ENCODE peak calls at places on chromosome 18, in seven cellular contexts. V, Z, Q, P, C, T and J are unnamed samples.

GRCh38 chr18:48749768-48750167 is 201.0 kb downstream of the SMAD7 start:
- DNase-seq in Q (peak), T (no peak), V (peak), P (no peak), Z (peak), C (peak), J (no peak)

GRCh38 chr18:55838841-55839240 is 250.8 kb upstream of the TCF4 start:
- DNase-seq in C (no peak), T (no peak), P (no peak), Z (no peak), V (peak), Q (no peak), J (no peak)

GRCh38 chr18:58915006-58915799 is 50.5 kb downstream of the ZNF532 start:
- DNase-seq in C (no peak), P (no peak), V (peak), Q (no peak), Z (no peak), T (no peak), J (no peak)

GRCh38 chr18:59928201-59928600 is 28.4 kb downstream of the PMAIP1 start:
- DNase-seq in Z (no peak), V (no peak), C (no peak), P (no peak), T (no peak), Q (no peak), J (no peak)

GRCh38 chr18:73962251-73962650 is 185.4 kb downstream of the FBXO15 start:
- DNase-seq in T (no peak), V (peak), C (no peak), Z (no peak), Q (no peak), P (no peak), J (no peak)

GRCh38 chr18:8706981-8707940 is 1.9 kb downstream of the MTCL1 start:
- DNase-seq in Z (peak), C (no peak), T (peak), V (peak), P (peak), Q (peak), J (peak)

GRCh38 chr18:25310045-25310444 is 41.9 kb downstream of the ZNF521 start:
- DNase-seq in Q (peak), P (no peak), C (no peak), V (peak), Z (no peak), T (no peak), J (no peak)

GRCh38 chr18:48834421-48835011 is 116.2 kb downstream of the SMAD7 start:
- DNase-seq in C (peak), T (peak), P (peak), V (peak), Q (peak), Z (peak), J (peak)

GRCh38 chr18:11963991-11964484 is 17.3 kb upstream of the IMPA2 start:
- DNase-seq in Z (no peak), P (no peak), C (no peak), T (no peak), Q (no peak), V (no peak), J (peak)

GRCh38 chr18:49114556-49114955 is 163.8 kb upstream of the SMAD7 start:
- DNase-seq in P (no peak), Q (no peak), C (no peak), T (no peak), V (no peak), Z (no peak), J (no peak)

GRCh38 chr18:68764016-68764415 is 33.9 kb upstream of the CCDC102B start:
- DNase-seq in Z (no peak), Q (peak), T (no peak), C (no peak), P (no peak), V (peak), J (no peak)

GRCh38 chr18:26008096-26008495 is 82.3 kb downstream of the SS18 start:
- DNase-seq in T (no peak), P (no peak), Z (no peak), C (no peak), Q (peak), V (no peak), J (no peak)

GRCh38 chr18:28036481-28036880 is 140.4 kb downstream of the CDH2 start:
- DNase-seq in V (peak), Q (no peak), Z (no peak), P (no peak), C (no peak), T (no peak), J (no peak)

GRCh38 chr18:10417191-10417590 is 37.2 kb upstream of the APCDD1 start:
- DNase-seq in Q (peak), P (no peak), C (no peak), Z (no peak), T (no peak), V (no peak), J (no peak)

GRCh38 chr18:9818423-9818734 is 67.4 kb upstream of the TXNDC2 start:
- DNase-seq in Z (no peak), Q (no peak), C (no peak), V (no peak), P (no peak), T (no peak), J (no peak)

GRCh38 chr18:12777543-12777942 is 74.7 kb downstream of the PSMG2 start:
- DNase-seq in P (no peak), T (peak), V (no peak), Q (no peak), C (no peak), Z (peak), J (no peak)

GRCh38 chr18:55790296-55790695 is 202.3 kb upstream of the TCF4 start:
- DNase-seq in Q (peak), Z (no peak), T (no peak), P (no peak), V (peak), C (no peak), J (no peak)

GRCh38 chr18:12008842-12009580 is 27.7 kb downstream of the IMPA2 start:
- DNase-seq in P (no peak), Q (no peak), C (no peak), V (no peak), T (no peak), Z (no peak), J (no peak)

GRCh38 chr18:70491734-70492348 is 203.0 kb downstream of the SOCS6 start:
- DNase-seq in P (peak), Q (peak), Z (no peak), V (peak), T (peak), C (no peak), J (peak)

GRCh38 chr18:54679318-54680149 is 88.5 kb downstream of the DYNAP start:
- DNase-seq in T (no peak), Q (peak), C (no peak), Z (no peak), V (peak), P (no peak), J (peak)
- TF ChIP-seq CTCF in T (no peak), Q (peak), C (peak), Z (no peak), V (peak), P (peak), J (peak)

GRCh38 chr18:46369323-46369722 is 265.1 kb downstream of the HAUS1 start:
- DNase-seq in T (peak), C (no peak), Q (no peak), V (no peak), P (peak), Z (no peak), J (no peak)
- TF ChIP-seq CTCF in T (no peak), C (no peak), Q (no peak), V (peak), P (peak), Z (no peak), J (no peak)

GRCh38 chr18:63892544-63892943 is 5.0 kb downstream of the SERPINB2 start:
- DNase-seq in P (no peak), C (no peak), Q (peak), V (no peak), T (no peak), Z (no peak), J (no peak)

GRCh38 chr18:63889641-63890040 is 2.1 kb downstream of the SERPINB2 start:
- DNase-seq in C (no peak), Q (no peak), T (no peak), P (no peak), Z (no peak), V (no peak), J (no peak)

GRCh38 chr18:63888473-63889190 is 1.1 kb downstream of the SERPINB2 start:
- DNase-seq in C (no peak), T (no peak), Q (peak), Z (no peak), P (no peak), V (no peak), J (no peak)

GRCh38 chr18:63890226-63890949 is 2.9 kb downstream of the SERPINB2 start:
- DNase-seq in V (no peak), T (no peak), Z (no peak), P (no peak), C (no peak), Q (peak), J (no peak)

GRCh38 chr18:63890950-63891304 is 3.4 kb downstream of the SERPINB2 start:
- DNase-seq in V (no peak), Q (no peak), C (no peak), T (no peak), P (no peak), Z (no peak), J (peak)
- TF ChIP-seq CTCF in V (no peak), Q (peak), C (no peak), T (no peak), P (peak), Z (no peak), J (no peak)

DNA sequence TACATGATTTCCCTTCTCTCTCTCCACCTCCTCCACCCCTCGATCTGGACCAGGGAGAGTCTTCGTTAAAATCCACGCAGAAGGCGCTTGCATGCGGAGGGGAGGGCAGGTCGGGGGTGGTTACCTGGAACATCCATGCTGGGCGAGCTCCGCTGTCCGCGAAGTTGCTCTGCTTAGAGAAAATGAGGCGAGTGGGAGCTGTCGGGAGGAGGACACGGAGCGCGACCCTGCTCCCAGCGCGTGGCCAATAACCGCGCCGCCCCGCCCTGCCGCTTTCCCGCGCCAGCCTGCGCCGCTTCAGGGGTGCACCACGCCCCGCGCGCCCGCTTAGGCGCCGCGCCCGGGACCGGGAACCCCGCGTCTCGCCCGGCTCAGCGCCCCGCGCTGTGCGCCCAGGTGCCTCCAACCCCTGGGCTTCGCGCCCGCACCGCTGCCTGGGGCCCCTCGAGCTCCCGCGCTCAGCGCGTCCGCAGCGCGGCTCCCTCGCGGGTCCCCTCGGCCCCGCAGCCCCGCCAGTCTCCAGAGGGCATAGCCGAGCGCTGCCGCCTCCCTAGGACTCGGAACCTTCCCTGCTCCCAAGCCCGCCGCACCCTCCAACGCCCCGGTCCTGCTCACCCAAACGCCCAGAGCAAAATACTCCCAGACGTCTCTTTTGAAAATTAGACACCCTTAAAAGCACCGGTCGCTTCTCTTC is 633 bp downstream of the CBLN2 start:
- DNase-seq in Z (no peak), V (no peak), C (no peak), T (no peak), Q (no peak), P (peak), J (no peak)
- TF ChIP-seq CTCF in Z (no peak), V (no peak), C (no peak), T (no peak), Q (no peak), P (no peak), J (no peak)

DNA sequence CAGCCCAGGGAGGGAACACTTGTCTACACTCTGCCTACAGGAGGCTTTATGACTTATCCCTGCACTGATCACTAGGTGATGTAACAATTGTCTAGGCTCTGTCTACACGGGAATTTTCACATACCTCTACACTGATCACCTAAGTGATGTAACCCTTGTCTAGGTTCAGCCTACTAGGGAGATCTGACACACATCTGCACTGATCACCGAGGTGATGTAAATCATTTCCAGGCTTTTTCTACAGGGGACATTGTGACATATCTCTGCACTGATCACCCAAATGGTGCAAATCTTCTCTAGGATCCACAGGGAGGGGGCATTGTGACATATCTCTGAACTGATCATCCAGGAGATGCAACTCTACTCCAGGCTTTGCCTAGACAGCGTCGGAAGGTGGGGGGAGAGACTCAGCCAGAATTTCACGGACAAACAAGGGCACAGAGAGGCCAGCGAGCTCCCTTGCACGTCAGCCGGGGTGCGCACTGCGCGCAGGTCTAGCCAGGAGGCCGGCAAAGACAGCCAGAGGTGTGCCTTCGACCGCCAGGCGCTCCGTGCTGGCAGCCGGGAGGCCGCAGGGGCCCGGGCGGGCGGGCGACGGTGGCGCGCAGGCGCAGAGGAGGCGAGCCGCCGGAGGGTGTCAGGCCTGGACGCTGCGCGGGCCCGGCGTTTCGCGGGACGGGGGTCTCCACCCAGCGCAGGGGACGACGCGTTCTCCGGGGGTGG is 46.9 kb upstream of the USP14 start:
- DNase-seq in T (peak), Q (peak), C (no peak), Z (peak), P (peak), V (no peak), J (peak)
- TF ChIP-seq CTCF in T (no peak), Q (no peak), C (no peak), Z (no peak), P (no peak), V (no peak), J (no peak)